ENCODE peak calls at places on chromosomes 1 and 21, in ten cellular contexts. K is dorsolateral prefrontal cortex; P is NCI-H1105; W is adipocyte; Z is LHCN-M2; X is activated T-cell treated with anti-CD3 and anti-CD28 coated beads for 48 hours; N is CD4-positive, alpha-beta T cell; I is fibroblast of the aortic adventitia; S is COR-L47; H is effector memory CD4-positive, alpha-beta T cell. O is an unnamed sample.

GRCh38 chr21:46316708-46317324 is 6.9 kb downstream of the C21orf58 start:
- DNase-seq in K (no peak), P (no peak), W (no peak), Z (no peak), X (no peak), N (no peak), I (no peak), S (no peak), H (no peak), O (no peak)

GRCh38 chr1:59604191-59604590 is 210.6 kb upstream of the HOOK1 start:
- DNase-seq in K (no peak), P (no peak), W (peak), Z (no peak), X (no peak), N (no peak), I (no peak), S (no peak), H (no peak), O (no peak)

GRCh38 chr1:145690587-145691558 is 16.3 kb downstream of the PDZK1 start:
- DNase-seq in K (no peak), P (no peak), W (peak), Z (peak), X (no peak), N (peak), I (peak), S (no peak), H (peak), O (peak)

GRCh38 chr1:182677393-182678098 is 6.8 kb downstream of the RGS8 start:
- DNase-seq in K (no peak), P (no peak), W (no peak), Z (no peak), X (no peak), N (no peak), I (no peak), S (no peak), H (no peak), O (no peak)

GRCh38 chr1:207752456-207753132 is 740 bp downstream of the CD46 start:
- DNase-seq in K (no peak), P (no peak), W (peak), Z (peak), X (peak), N (no peak), I (no peak), S (peak), H (no peak), O (peak)

GRCh38 chr1:10754571-10755329 is 41.7 kb downstream of the CASZ1 start:
- DNase-seq in K (no peak), P (no peak), W (peak), Z (no peak), X (no peak), N (no peak), I (no peak), S (no peak), H (no peak), O (no peak)

GRCh38 chr1:208934933-208935332 is 648.6 kb upstream of the CAMK1G start:
- DNase-seq in K (no peak), P (no peak), W (no peak), Z (no peak), X (no peak), N (no peak), I (no peak), S (no peak), H (no peak), O (no peak)

GRCh38 chr1:204263240-204263848 is 49.6 kb upstream of the GOLT1A start:
- DNase-seq in K (no peak), P (no peak), W (no peak), Z (no peak), X (no peak), N (no peak), I (no peak), S (no peak), H (no peak), O (peak)

GRCh38 chr1:58500036-58500435 is 46.5 kb downstream of the OMA1 start:
- DNase-seq in K (no peak), P (peak), W (no peak), Z (peak), X (no peak), N (no peak), I (no peak), S (no peak), H (no peak), O (no peak)

GRCh38 chr1:41241748-41242644 is at the start of gene SCMH1:
- DNase-seq in K (no peak), P (peak), W (peak), Z (peak), X (peak), N (peak), I (peak), S (peak), H (peak), O (peak)

GRCh38 chr1:54172614-54173312 is 20.0 kb upstream of the CDCP2 start:
- DNase-seq in K (no peak), P (no peak), W (no peak), Z (no peak), X (no peak), N (no peak), I (no peak), S (no peak), H (no peak), O (peak)

GRCh38 chr21:15749868-15750174 is 20.0 kb downstream of the USP25 start:
- DNase-seq in K (no peak), P (no peak), W (no peak), Z (no peak), X (no peak), N (no peak), I (peak), S (no peak), H (no peak), O (peak)

GRCh38 chr1:84721152-84721551 is 30.9 kb upstream of the SSX2IP start:
- DNase-seq in K (no peak), P (no peak), W (peak), Z (peak), X (peak), N (no peak), I (peak), S (no peak), H (no peak), O (peak)

GRCh38 chr21:41615613-41616012 is 107.7 kb upstream of the TMPRSS2 start:
- DNase-seq in K (no peak), P (no peak), W (peak), Z (peak), X (no peak), N (no peak), I (peak), S (no peak), H (no peak), O (peak)

GRCh38 chr1:241808265-241808664 is 39.7 kb upstream of the EXO1 start:
- DNase-seq in K (no peak), P (no peak), W (peak), Z (peak), X (no peak), N (no peak), I (no peak), S (no peak), H (no peak), O (peak)

GRCh38 chr1:33974147-33974546 is 110.3 kb downstream of the HMGB4 start:
- DNase-seq in K (peak), P (peak), W (no peak), Z (no peak), X (no peak), N (no peak), I (no peak), S (no peak), H (no peak), O (no peak)

GRCh38 chr1:32334864-32335618 is 992 bp downstream of the MARCKSL1 start:
- DNase-seq in K (peak), P (peak), W (peak), Z (peak), X (peak), N (peak), I (peak), S (peak), H (peak), O (no peak)

GRCh38 chr1:66729130-66729922 is 22.9 kb upstream of the DYNLT5 start:
- DNase-seq in K (no peak), P (no peak), W (no peak), Z (peak), X (no peak), N (no peak), I (no peak), S (no peak), H (no peak), O (no peak)

GRCh38 chr1:175332515-175332914 is 139.9 kb upstream of the KIAA0040 start:
- DNase-seq in K (no peak), P (no peak), W (no peak), Z (no peak), X (no peak), N (no peak), I (no peak), S (no peak), H (no peak), O (no peak)

GRCh38 chr1:35097224-35097623 is 18.0 kb downstream of the ZMYM1 start:
- DNase-seq in K (no peak), P (no peak), W (peak), Z (no peak), X (no peak), N (no peak), I (no peak), S (no peak), H (no peak), O (peak)

GRCh38 chr1:226610671-226611070 is 62.1 kb downstream of the STUM start:
- DNase-seq in K (no peak), P (no peak), W (no peak), Z (no peak), X (no peak), N (no peak), I (no peak), S (no peak), H (no peak), O (no peak)

GRCh38 chr1:99942723-99943122 is 27.1 kb upstream of the SLC35A3 start:
- DNase-seq in K (no peak), P (no peak), W (no peak), Z (no peak), X (no peak), N (no peak), I (peak), S (no peak), H (no peak), O (no peak)

GRCh38 chr1:205575294-205575885 is 56.4 kb downstream of the ELK4 start:
- DNase-seq in K (no peak), P (no peak), W (no peak), Z (no peak), X (no peak), N (no peak), I (no peak), S (no peak), H (no peak), O (no peak)

GRCh38 chr21:18443686-18444085 is 40.1 kb upstream of the TMPRSS15 start:
- DNase-seq in K (no peak), P (no peak), W (no peak), Z (no peak), X (no peak), N (no peak), I (no peak), S (peak), H (no peak), O (no peak)

GRCh38 chr1:1307261-1307907 is 346 bp downstream of the ACAP3 start:
- DNase-seq in K (no peak), P (no peak), W (peak), Z (no peak), X (no peak), N (no peak), I (peak), S (no peak), H (no peak), O (no peak)

GRCh38 chr1:20148571-20149500 is 9.7 kb downstream of the PLA2G2F start:
- DNase-seq in K (no peak), P (no peak), W (no peak), Z (no peak), X (no peak), N (no peak), I (no peak), S (no peak), H (no peak), O (no peak)

GRCh38 chr1:161259765-161260164 is 1.2 kb downstream of the PCP4L1 start:
- DNase-seq in K (no peak), P (no peak), W (no peak), Z (no peak), X (no peak), N (no peak), I (no peak), S (no peak), H (no peak), O (no peak)

GRCh38 chr1:45568421-45568820 is 15.4 kb upstream of the NASP start:
- DNase-seq in K (no peak), P (no peak), W (no peak), Z (no peak), X (no peak), N (no peak), I (no peak), S (no peak), H (no peak), O (no peak)

GRCh38 chr1:203512830-203513578 is 19.1 kb downstream of the OPTC start:
- DNase-seq in K (no peak), P (no peak), W (peak), Z (peak), X (peak), N (peak), I (peak), S (no peak), H (no peak), O (peak)

GRCh38 chr1:31976401-31976800 is 37.3 kb upstream of the KHDRBS1 start:
- DNase-seq in K (no peak), P (no peak), W (no peak), Z (peak), X (no peak), N (no peak), I (no peak), S (no peak), H (no peak), O (peak)

GRCh38 chr1:238991730-238992490 is 394.5 kb upstream of the CHRM3 start:
- DNase-seq in K (no peak), P (no peak), W (peak), Z (peak), X (no peak), N (no peak), I (no peak), S (no peak), H (no peak), O (no peak)

GRCh38 chr21:45510466-45510955 is 31.7 kb downstream of the SLC19A1 start:
- DNase-seq in K (peak), P (no peak), W (no peak), Z (no peak), X (no peak), N (no peak), I (no peak), S (no peak), H (no peak), O (no peak)